ENCODE peak calls at places on chromosomes 12 and 14, in eight cellular contexts. One of them, this sample, is unnamed.
A peak's percentile ranks its signal among the peaks of the same experiment; 100 is the strongest.

GRCh38 chr12:96091833-96092232 is 56.4 kb upstream of the LTA4H start:
- DNase-seq in activated naive CD4-positive, alpha-beta T cell treated with anti-CD3 and anti-CD28 coated beads, Interleukin-2, amount 50 U/mL, for 16 hours: no peak
- DNase-seq in CD8-positive, alpha-beta T cell: no peak
- DNase-seq in H7: peak; percentile 48
- DNase-seq in NT2/D1: no peak
- DNase-seq in H4: no peak
- DNase-seq in adrenal gland: no peak
- DNase-seq in right cardiac atrium: no peak
- DNase-seq in this sample: no peak

GRCh38 chr12:122997343-122998250 is 17.1 kb downstream of the ARL6IP4 start:
- DNase-seq in activated naive CD4-positive, alpha-beta T cell treated with anti-CD3 and anti-CD28 coated beads, Interleukin-2, amount 50 U/mL, for 16 hours: no peak
- DNase-seq in CD8-positive, alpha-beta T cell: no peak
- DNase-seq in H7: no peak
- DNase-seq in NT2/D1: no peak
- DNase-seq in H4: no peak
- DNase-seq in adrenal gland: no peak
- DNase-seq in right cardiac atrium: no peak
- DNase-seq in this sample: no peak

GRCh38 chr12:121295123-121295745 is 1.3 kb downstream of the CAMKK2 start:
- DNase-seq in activated naive CD4-positive, alpha-beta T cell treated with anti-CD3 and anti-CD28 coated beads, Interleukin-2, amount 50 U/mL, for 16 hours: peak; percentile 27
- DNase-seq in CD8-positive, alpha-beta T cell: no peak
- DNase-seq in H7: peak; percentile 65
- DNase-seq in NT2/D1: no peak
- DNase-seq in H4: no peak
- DNase-seq in adrenal gland: no peak
- DNase-seq in right cardiac atrium: no peak
- DNase-seq in this sample: peak; percentile 68

GRCh38 chr12:102504871-102505270 is 24.5 kb upstream of the IGF1 start:
- DNase-seq in activated naive CD4-positive, alpha-beta T cell treated with anti-CD3 and anti-CD28 coated beads, Interleukin-2, amount 50 U/mL, for 16 hours: no peak
- DNase-seq in CD8-positive, alpha-beta T cell: no peak
- DNase-seq in H7: no peak
- DNase-seq in NT2/D1: no peak
- DNase-seq in H4: no peak
- DNase-seq in adrenal gland: no peak
- DNase-seq in right cardiac atrium: no peak
- DNase-seq in this sample: no peak

GRCh38 chr14:32010561-32011188 is 66.4 kb upstream of the ARHGAP5 start:
- DNase-seq in activated naive CD4-positive, alpha-beta T cell treated with anti-CD3 and anti-CD28 coated beads, Interleukin-2, amount 50 U/mL, for 16 hours: no peak
- DNase-seq in CD8-positive, alpha-beta T cell: no peak
- DNase-seq in H7: no peak
- DNase-seq in NT2/D1: no peak
- DNase-seq in H4: no peak
- DNase-seq in adrenal gland: peak; percentile 42
- DNase-seq in right cardiac atrium: no peak
- DNase-seq in this sample: no peak

GRCh38 chr14:30499358-30499757 is 59.6 kb upstream of the G2E3 start:
- DNase-seq in activated naive CD4-positive, alpha-beta T cell treated with anti-CD3 and anti-CD28 coated beads, Interleukin-2, amount 50 U/mL, for 16 hours: no peak
- DNase-seq in CD8-positive, alpha-beta T cell: no peak
- DNase-seq in H7: no peak
- DNase-seq in NT2/D1: no peak
- DNase-seq in H4: no peak
- DNase-seq in adrenal gland: no peak
- DNase-seq in right cardiac atrium: no peak
- DNase-seq in this sample: no peak

GRCh38 chr14:95255013-95255412 is 64.7 kb downstream of the CLMN start:
- DNase-seq in activated naive CD4-positive, alpha-beta T cell treated with anti-CD3 and anti-CD28 coated beads, Interleukin-2, amount 50 U/mL, for 16 hours: no peak
- DNase-seq in CD8-positive, alpha-beta T cell: no peak
- DNase-seq in H7: no peak
- DNase-seq in NT2/D1: no peak
- DNase-seq in H4: no peak
- DNase-seq in adrenal gland: no peak
- DNase-seq in right cardiac atrium: no peak
- DNase-seq in this sample: peak; percentile 24

GRCh38 chr14:95237121-95237876 is 80.0 kb upstream of the DICER1 start:
- DNase-seq in activated naive CD4-positive, alpha-beta T cell treated with anti-CD3 and anti-CD28 coated beads, Interleukin-2, amount 50 U/mL, for 16 hours: no peak
- DNase-seq in CD8-positive, alpha-beta T cell: no peak
- DNase-seq in H7: no peak
- DNase-seq in NT2/D1: no peak
- DNase-seq in H4: no peak
- DNase-seq in adrenal gland: no peak
- DNase-seq in right cardiac atrium: no peak
- DNase-seq in this sample: peak; percentile 47

GRCh38 chr12:112185093-112185923 is 59.9 kb downstream of the TRAFD1 start:
- DNase-seq in activated naive CD4-positive, alpha-beta T cell treated with anti-CD3 and anti-CD28 coated beads, Interleukin-2, amount 50 U/mL, for 16 hours: no peak
- DNase-seq in CD8-positive, alpha-beta T cell: no peak
- DNase-seq in H7: peak; percentile 39
- DNase-seq in NT2/D1: no peak
- DNase-seq in H4: no peak
- DNase-seq in adrenal gland: no peak
- DNase-seq in right cardiac atrium: no peak
- DNase-seq in this sample: no peak

GRCh38 chr12:48924617-48925217 is 575 bp downstream of the FKBP11 start:
- DNase-seq in activated naive CD4-positive, alpha-beta T cell treated with anti-CD3 and anti-CD28 coated beads, Interleukin-2, amount 50 U/mL, for 16 hours: peak; percentile 81
- DNase-seq in CD8-positive, alpha-beta T cell: peak; percentile 83
- DNase-seq in H7: peak; percentile 88
- DNase-seq in NT2/D1: no peak
- DNase-seq in H4: no peak
- DNase-seq in adrenal gland: peak; percentile 37
- DNase-seq in right cardiac atrium: peak; percentile 55
- DNase-seq in this sample: no peak

GRCh38 chr12:1471224-1471623 is 123.2 kb downstream of the FBXL14 start:
- DNase-seq in activated naive CD4-positive, alpha-beta T cell treated with anti-CD3 and anti-CD28 coated beads, Interleukin-2, amount 50 U/mL, for 16 hours: no peak
- DNase-seq in CD8-positive, alpha-beta T cell: no peak
- DNase-seq in H7: no peak
- DNase-seq in NT2/D1: no peak
- DNase-seq in H4: no peak
- DNase-seq in adrenal gland: no peak
- DNase-seq in right cardiac atrium: no peak
- DNase-seq in this sample: no peak

GRCh38 chr12:120118710-120119097 is 2.2 kb upstream of the RAB35 start:
- DNase-seq in activated naive CD4-positive, alpha-beta T cell treated with anti-CD3 and anti-CD28 coated beads, Interleukin-2, amount 50 U/mL, for 16 hours: no peak
- DNase-seq in CD8-positive, alpha-beta T cell: no peak
- DNase-seq in H7: no peak
- DNase-seq in NT2/D1: no peak
- DNase-seq in H4: no peak
- DNase-seq in adrenal gland: no peak
- DNase-seq in right cardiac atrium: no peak
- DNase-seq in this sample: no peak

GRCh38 chr14:104898870-104899510 is 25.7 kb upstream of the PLD4 start:
- DNase-seq in activated naive CD4-positive, alpha-beta T cell treated with anti-CD3 and anti-CD28 coated beads, Interleukin-2, amount 50 U/mL, for 16 hours: no peak
- DNase-seq in CD8-positive, alpha-beta T cell: no peak
- DNase-seq in H7: peak; percentile 52
- DNase-seq in NT2/D1: no peak
- DNase-seq in H4: no peak
- DNase-seq in adrenal gland: no peak
- DNase-seq in right cardiac atrium: peak; percentile 38
- DNase-seq in this sample: no peak

GRCh38 chr12:84911331-84912190 is 1.0 kb downstream of the SLC6A15 start:
- DNase-seq in activated naive CD4-positive, alpha-beta T cell treated with anti-CD3 and anti-CD28 coated beads, Interleukin-2, amount 50 U/mL, for 16 hours: no peak
- DNase-seq in CD8-positive, alpha-beta T cell: no peak
- DNase-seq in H7: peak; percentile 64
- DNase-seq in NT2/D1: peak; percentile 88
- DNase-seq in H4: peak; percentile 88
- DNase-seq in adrenal gland: no peak
- DNase-seq in right cardiac atrium: peak; percentile 17
- DNase-seq in this sample: peak; percentile 66

GRCh38 chr14:36600431-36600830 is 18.0 kb upstream of the NKX2-8 start:
- DNase-seq in activated naive CD4-positive, alpha-beta T cell treated with anti-CD3 and anti-CD28 coated beads, Interleukin-2, amount 50 U/mL, for 16 hours: no peak
- DNase-seq in CD8-positive, alpha-beta T cell: no peak
- DNase-seq in H7: no peak
- DNase-seq in NT2/D1: no peak
- DNase-seq in H4: no peak
- DNase-seq in adrenal gland: no peak
- DNase-seq in right cardiac atrium: no peak
- DNase-seq in this sample: no peak

GRCh38 chr12:107632246-107632645 is 53.4 kb upstream of the PWP1 start:
- DNase-seq in activated naive CD4-positive, alpha-beta T cell treated with anti-CD3 and anti-CD28 coated beads, Interleukin-2, amount 50 U/mL, for 16 hours: no peak
- DNase-seq in CD8-positive, alpha-beta T cell: no peak
- DNase-seq in H7: no peak
- DNase-seq in NT2/D1: no peak
- DNase-seq in H4: no peak
- DNase-seq in adrenal gland: no peak
- DNase-seq in right cardiac atrium: no peak
- DNase-seq in this sample: no peak

GRCh38 chr14:75402867-75403413 is 24.9 kb upstream of the JDP2 start:
- DNase-seq in activated naive CD4-positive, alpha-beta T cell treated with anti-CD3 and anti-CD28 coated beads, Interleukin-2, amount 50 U/mL, for 16 hours: no peak
- DNase-seq in CD8-positive, alpha-beta T cell: no peak
- DNase-seq in H7: peak; percentile 36
- DNase-seq in NT2/D1: no peak
- DNase-seq in H4: no peak
- DNase-seq in adrenal gland: no peak
- DNase-seq in right cardiac atrium: no peak
- DNase-seq in this sample: no peak

GRCh38 chr12:65755596-65755978 is 68.7 kb upstream of the HMGA2 start:
- DNase-seq in activated naive CD4-positive, alpha-beta T cell treated with anti-CD3 and anti-CD28 coated beads, Interleukin-2, amount 50 U/mL, for 16 hours: no peak
- DNase-seq in CD8-positive, alpha-beta T cell: no peak
- DNase-seq in H7: no peak
- DNase-seq in NT2/D1: no peak
- DNase-seq in H4: no peak
- DNase-seq in adrenal gland: no peak
- DNase-seq in right cardiac atrium: no peak
- DNase-seq in this sample: no peak

GRCh38 chr14:106875503-106875902 is 1349.1 kb downstream of the TMEM121 start:
- DNase-seq in activated naive CD4-positive, alpha-beta T cell treated with anti-CD3 and anti-CD28 coated beads, Interleukin-2, amount 50 U/mL, for 16 hours: peak; percentile 31
- DNase-seq in CD8-positive, alpha-beta T cell: peak; percentile 46
- DNase-seq in H7: no peak
- DNase-seq in NT2/D1: no peak
- DNase-seq in H4: no peak
- DNase-seq in adrenal gland: no peak
- DNase-seq in right cardiac atrium: no peak
- DNase-seq in this sample: no peak

GRCh38 chr12:111846016-111846415 is 4.0 kb downstream of the MAPKAPK5 start:
- DNase-seq in activated naive CD4-positive, alpha-beta T cell treated with anti-CD3 and anti-CD28 coated beads, Interleukin-2, amount 50 U/mL, for 16 hours: no peak
- DNase-seq in CD8-positive, alpha-beta T cell: no peak
- DNase-seq in H7: no peak
- DNase-seq in NT2/D1: no peak
- DNase-seq in H4: no peak
- DNase-seq in adrenal gland: no peak
- DNase-seq in right cardiac atrium: no peak
- DNase-seq in this sample: no peak

GRCh38 chr14:101927859-101928258 is 36.5 kb upstream of the DYNC1H1 start:
- DNase-seq in activated naive CD4-positive, alpha-beta T cell treated with anti-CD3 and anti-CD28 coated beads, Interleukin-2, amount 50 U/mL, for 16 hours: no peak
- DNase-seq in CD8-positive, alpha-beta T cell: no peak
- DNase-seq in H7: no peak
- DNase-seq in NT2/D1: no peak
- DNase-seq in H4: peak; percentile 45
- DNase-seq in adrenal gland: peak; percentile 94
- DNase-seq in right cardiac atrium: peak; percentile 93
- DNase-seq in this sample: peak; percentile 93

GRCh38 chr12:9851050-9851449 is 18.1 kb downstream of the CLEC2B start:
- DNase-seq in activated naive CD4-positive, alpha-beta T cell treated with anti-CD3 and anti-CD28 coated beads, Interleukin-2, amount 50 U/mL, for 16 hours: no peak
- DNase-seq in CD8-positive, alpha-beta T cell: no peak
- DNase-seq in H7: no peak
- DNase-seq in NT2/D1: no peak
- DNase-seq in H4: no peak
- DNase-seq in adrenal gland: no peak
- DNase-seq in right cardiac atrium: no peak
- DNase-seq in this sample: no peak

GRCh38 chr12:76460807-76461206 is 98.8 kb downstream of the OSBPL8 start:
- DNase-seq in activated naive CD4-positive, alpha-beta T cell treated with anti-CD3 and anti-CD28 coated beads, Interleukin-2, amount 50 U/mL, for 16 hours: no peak
- DNase-seq in CD8-positive, alpha-beta T cell: no peak
- DNase-seq in H7: no peak
- DNase-seq in NT2/D1: no peak
- DNase-seq in H4: no peak
- DNase-seq in adrenal gland: no peak
- DNase-seq in right cardiac atrium: no peak
- DNase-seq in this sample: no peak

GRCh38 chr12:131458048-131458374 is 252.9 kb upstream of the SFSWAP start:
- DNase-seq in activated naive CD4-positive, alpha-beta T cell treated with anti-CD3 and anti-CD28 coated beads, Interleukin-2, amount 50 U/mL, for 16 hours: no peak
- DNase-seq in CD8-positive, alpha-beta T cell: no peak
- DNase-seq in H7: no peak
- DNase-seq in NT2/D1: no peak
- DNase-seq in H4: no peak
- DNase-seq in adrenal gland: no peak
- DNase-seq in right cardiac atrium: no peak
- DNase-seq in this sample: no peak

GRCh38 chr12:72075401-72075800 is 136.8 kb downstream of the TPH2 start:
- DNase-seq in activated naive CD4-positive, alpha-beta T cell treated with anti-CD3 and anti-CD28 coated beads, Interleukin-2, amount 50 U/mL, for 16 hours: no peak
- DNase-seq in CD8-positive, alpha-beta T cell: no peak
- DNase-seq in H7: no peak
- DNase-seq in NT2/D1: no peak
- DNase-seq in H4: peak; percentile 56
- DNase-seq in adrenal gland: no peak
- DNase-seq in right cardiac atrium: no peak
- DNase-seq in this sample: no peak

GRCh38 chr12:49489154-49489553 is 49.7 kb upstream of the KCNH3 start:
- DNase-seq in activated naive CD4-positive, alpha-beta T cell treated with anti-CD3 and anti-CD28 coated beads, Interleukin-2, amount 50 U/mL, for 16 hours: no peak
- DNase-seq in CD8-positive, alpha-beta T cell: no peak
- DNase-seq in H7: no peak
- DNase-seq in NT2/D1: no peak
- DNase-seq in H4: no peak
- DNase-seq in adrenal gland: no peak
- DNase-seq in right cardiac atrium: no peak
- DNase-seq in this sample: no peak

GRCh38 chr14:36067428-36068187 is 108.9 kb downstream of the PTCSC3 start:
- DNase-seq in activated naive CD4-positive, alpha-beta T cell treated with anti-CD3 and anti-CD28 coated beads, Interleukin-2, amount 50 U/mL, for 16 hours: no peak
- DNase-seq in CD8-positive, alpha-beta T cell: no peak
- DNase-seq in H7: no peak
- DNase-seq in NT2/D1: no peak
- DNase-seq in H4: no peak
- DNase-seq in adrenal gland: no peak
- DNase-seq in right cardiac atrium: no peak
- DNase-seq in this sample: no peak

GRCh38 chr12:90038290-90038689 is 329.7 kb upstream of the ATP2B1 start:
- DNase-seq in activated naive CD4-positive, alpha-beta T cell treated with anti-CD3 and anti-CD28 coated beads, Interleukin-2, amount 50 U/mL, for 16 hours: no peak
- DNase-seq in CD8-positive, alpha-beta T cell: no peak
- DNase-seq in H7: no peak
- DNase-seq in NT2/D1: no peak
- DNase-seq in H4: no peak
- DNase-seq in adrenal gland: no peak
- DNase-seq in right cardiac atrium: no peak
- DNase-seq in this sample: no peak

GRCh38 chr14:100466111-100466856 is 120.9 kb downstream of the BEGAIN start:
- DNase-seq in activated naive CD4-positive, alpha-beta T cell treated with anti-CD3 and anti-CD28 coated beads, Interleukin-2, amount 50 U/mL, for 16 hours: no peak
- DNase-seq in CD8-positive, alpha-beta T cell: no peak
- DNase-seq in H7: peak; percentile 77
- DNase-seq in NT2/D1: peak; percentile 57
- DNase-seq in H4: no peak
- DNase-seq in adrenal gland: no peak
- DNase-seq in right cardiac atrium: no peak
- DNase-seq in this sample: no peak

GRCh38 chr12:108832730-108833354 is 24.5 kb downstream of the SSH1 start:
- DNase-seq in activated naive CD4-positive, alpha-beta T cell treated with anti-CD3 and anti-CD28 coated beads, Interleukin-2, amount 50 U/mL, for 16 hours: no peak
- DNase-seq in CD8-positive, alpha-beta T cell: no peak
- DNase-seq in H7: no peak
- DNase-seq in NT2/D1: no peak
- DNase-seq in H4: no peak
- DNase-seq in adrenal gland: no peak
- DNase-seq in right cardiac atrium: no peak
- DNase-seq in this sample: no peak

GRCh38 chr12:27571463-27571862 is 47.5 kb downstream of the PPFIBP1 start:
- DNase-seq in activated naive CD4-positive, alpha-beta T cell treated with anti-CD3 and anti-CD28 coated beads, Interleukin-2, amount 50 U/mL, for 16 hours: no peak
- DNase-seq in CD8-positive, alpha-beta T cell: no peak
- DNase-seq in H7: no peak
- DNase-seq in NT2/D1: no peak
- DNase-seq in H4: peak; percentile 26
- DNase-seq in adrenal gland: no peak
- DNase-seq in right cardiac atrium: no peak
- DNase-seq in this sample: no peak